ENCODE peak calls at places on chromosomes 6 and 20, in eight cellular contexts. S is heart right ventricle, T is GM12865, Y is MM.1S, D is MCF 10A, E is adrenal gland, U is GM20000, G is fibroblast of pulmonary artery. P is an unnamed sample.

GRCh38 chr20:48846516-48847492 is 19.0 kb upstream of the PREX1 start:
- DNase-seq in S (peak), T (peak), Y (no peak), D (no peak), E (no peak), U (peak), G (peak), P (peak)

GRCh38 chr20:59850018-59850641 is 83.3 kb downstream of the SYCP2 start:
- DNase-seq in S (no peak), T (peak), Y (peak), D (peak), E (no peak), U (no peak), G (peak), P (no peak)

GRCh38 chr20:10665027-10665561 is 8.7 kb downstream of the JAG1 start:
- DNase-seq in S (no peak), T (no peak), Y (no peak), D (peak), E (peak), U (no peak), G (peak), P (no peak)

GRCh38 chr6:31070711-31071197 is 41.6 kb downstream of the C6orf15 start:
- DNase-seq in S (peak), T (peak), Y (no peak), D (peak), E (no peak), U (peak), G (peak), P (peak)

GRCh38 chr6:45715508-45715803 is 300.2 kb downstream of the CLIC5 start:
- DNase-seq in S (no peak), T (no peak), Y (no peak), D (no peak), E (no peak), U (no peak), G (no peak), P (no peak)

GRCh38 chr6:134199848-134200606 is 117.9 kb downstream of the SGK1 start:
- DNase-seq in S (no peak), T (peak), Y (no peak), D (no peak), E (no peak), U (peak), G (no peak), P (no peak)

GRCh38 chr6:11094411-11094851 is 797 bp downstream of the SMIM13 start:
- DNase-seq in S (peak), T (peak), Y (peak), D (peak), E (peak), U (peak), G (peak), P (peak)

GRCh38 chr20:22796465-22797077 is 212.2 kb upstream of the FOXA2 start:
- DNase-seq in S (no peak), T (no peak), Y (no peak), D (no peak), E (no peak), U (no peak), G (peak), P (no peak)

GRCh38 chr6:11918739-11919605 is 93.1 kb upstream of the HIVEP1 start:
- DNase-seq in S (no peak), T (no peak), Y (no peak), D (no peak), E (no peak), U (no peak), G (no peak), P (no peak)

GRCh38 chr20:3812975-3813599 is 7.3 kb upstream of the AP5S1 start:
- DNase-seq in S (no peak), T (no peak), Y (no peak), D (no peak), E (no peak), U (no peak), G (no peak), P (no peak)

GRCh38 chr6:16737389-16737788 is 23.9 kb downstream of the ATXN1 start:
- DNase-seq in S (no peak), T (no peak), Y (no peak), D (no peak), E (no peak), U (no peak), G (peak), P (no peak)

GRCh38 chr6:31585531-31585930 is 546 bp upstream of the LST1 start:
- DNase-seq in S (no peak), T (peak), Y (peak), D (peak), E (no peak), U (peak), G (no peak), P (no peak)

GRCh38 chr20:62378215-62378614 is 8.7 kb upstream of the RPS21 start:
- DNase-seq in S (no peak), T (no peak), Y (no peak), D (peak), E (no peak), U (no peak), G (no peak), P (no peak)

GRCh38 chr6:20985821-20986220 is 451.6 kb downstream of the CDKAL1 start:
- DNase-seq in S (no peak), T (no peak), Y (no peak), D (no peak), E (no peak), U (no peak), G (no peak), P (no peak)

GRCh38 chr20:44495802-44496481 is 20.3 kb downstream of the TTPAL start:
- DNase-seq in S (no peak), T (peak), Y (no peak), D (peak), E (no peak), U (no peak), G (peak), P (no peak)

GRCh38 chr6:17505062-17505476 is 95.0 kb upstream of the FAM8A1 start:
- DNase-seq in S (no peak), T (peak), Y (no peak), D (peak), E (no peak), U (no peak), G (peak), P (no peak)

GRCh38 chr6:163327165-163327880 is 87.2 kb upstream of the QKI start:
- DNase-seq in S (no peak), T (no peak), Y (no peak), D (no peak), E (no peak), U (no peak), G (no peak), P (no peak)

GRCh38 chr6:41731561-41732086 is 3.8 kb downstream of the TFEB start:
- DNase-seq in S (no peak), T (no peak), Y (no peak), D (peak), E (no peak), U (no peak), G (no peak), P (no peak)

GRCh38 chr20:21515300-21516179 is 1.7 kb upstream of the NKX2-2 start:
- DNase-seq in S (no peak), T (no peak), Y (no peak), D (no peak), E (no peak), U (peak), G (no peak), P (no peak)

GRCh38 chr6:20399518-20399917 is 2.2 kb upstream of the E2F3 start:
- DNase-seq in S (no peak), T (no peak), Y (no peak), D (no peak), E (no peak), U (no peak), G (no peak), P (no peak)

GRCh38 chr6:154830771-154831170 is 97.6 kb downstream of the SCAF8 start:
- DNase-seq in S (no peak), T (no peak), Y (no peak), D (no peak), E (no peak), U (no peak), G (no peak), P (no peak)

GRCh38 chr6:159941286-159942113 is 27.4 kb upstream of the IGF2R start:
- DNase-seq in S (no peak), T (peak), Y (peak), D (peak), E (peak), U (peak), G (peak), P (no peak)

GRCh38 chr6:170269151-170269872 is 21.6 kb downstream of the DLL1 start:
- DNase-seq in S (no peak), T (no peak), Y (no peak), D (no peak), E (no peak), U (no peak), G (no peak), P (peak)

GRCh38 chr6:21228411-21228810 is 365.1 kb upstream of the SOX4 start:
- DNase-seq in S (no peak), T (no peak), Y (no peak), D (no peak), E (no peak), U (no peak), G (no peak), P (no peak)

GRCh38 chr6:11876934-11877433 is 98.4 kb upstream of the ADTRP start:
- DNase-seq in S (no peak), T (peak), Y (peak), D (no peak), E (no peak), U (peak), G (no peak), P (no peak)

GRCh38 chr6:44219053-44219814 is 2.5 kb downstream of the MYMX start:
- DNase-seq in S (peak), T (peak), Y (peak), D (no peak), E (peak), U (peak), G (peak), P (peak)

GRCh38 chr6:217048-217659 is 75.1 kb upstream of the DUSP22 start:
- DNase-seq in S (no peak), T (peak), Y (peak), D (peak), E (no peak), U (no peak), G (no peak), P (peak)

GRCh38 chr20:2402271-2402980 is 21.7 kb downstream of the TGM6 start:
- DNase-seq in S (no peak), T (peak), Y (no peak), D (peak), E (no peak), U (no peak), G (peak), P (no peak)
- TF ChIP-seq CTCF in S (no peak), T (no peak), Y (peak), D (peak), E (no peak), U (no peak), G (peak), P (peak)

GRCh38 chr6:157248264-157248663 is 75.1 kb downstream of the TMEM242 start:
- DNase-seq in S (no peak), T (no peak), Y (no peak), D (no peak), E (no peak), U (no peak), G (no peak), P (no peak)
- TF ChIP-seq CTCF in S (no peak), T (no peak), Y (no peak), D (no peak), E (no peak), U (no peak), G (no peak), P (no peak)

DNA sequence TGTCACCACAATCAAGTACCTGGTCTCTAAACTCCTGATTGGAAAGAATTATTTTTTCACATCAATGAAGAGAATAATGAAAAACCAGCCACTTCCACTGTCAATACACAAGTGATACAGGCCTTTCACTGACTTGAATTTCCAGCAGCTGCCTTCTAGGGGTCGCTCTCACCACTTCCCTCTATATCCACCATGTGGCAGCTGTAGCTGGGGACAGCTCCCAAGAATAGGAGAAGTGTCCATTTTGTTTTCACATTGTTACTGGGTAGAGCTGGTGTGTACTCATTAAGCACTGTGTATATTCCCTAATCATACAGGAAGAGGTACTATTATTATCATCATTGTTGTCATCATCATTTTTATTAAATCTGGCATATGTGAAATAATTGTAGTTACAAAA is 438.4 kb upstream of the SPTLC3 start:
- DNase-seq in S (no peak), T (no peak), Y (peak), D (peak), E (no peak), U (no peak), G (no peak), P (peak)
- TF ChIP-seq CTCF in S (no peak), T (no peak), Y (peak), D (no peak), E (no peak), U (peak), G (no peak), P (peak)

GRCh38 chr6:161256390-161256789 is 17.5 kb downstream of the AGPAT4 start:
- DNase-seq in S (no peak), T (no peak), Y (no peak), D (no peak), E (no peak), U (no peak), G (no peak), P (no peak)

GRCh38 chr6:161254126-161254753 is 19.6 kb downstream of the AGPAT4 start:
- DNase-seq in S (no peak), T (no peak), Y (no peak), D (no peak), E (no peak), U (no peak), G (peak), P (no peak)

GRCh38 chr6:161255518-161255917 is 18.3 kb downstream of the AGPAT4 start:
- DNase-seq in S (no peak), T (no peak), Y (no peak), D (no peak), E (no peak), U (no peak), G (no peak), P (no peak)

GRCh38 chr6:161257778-161258457 is 15.9 kb downstream of the AGPAT4 start:
- DNase-seq in S (peak), T (no peak), Y (no peak), D (peak), E (no peak), U (no peak), G (peak), P (no peak)

GRCh38 chr6:161254754-161255253 is 19.1 kb downstream of the AGPAT4 start:
- DNase-seq in S (no peak), T (no peak), Y (no peak), D (no peak), E (no peak), U (no peak), G (peak), P (no peak)
- TF ChIP-seq CTCF in S (no peak), T (no peak), Y (no peak), D (no peak), E (no peak), U (no peak), G (no peak), P (no peak)

DNA sequence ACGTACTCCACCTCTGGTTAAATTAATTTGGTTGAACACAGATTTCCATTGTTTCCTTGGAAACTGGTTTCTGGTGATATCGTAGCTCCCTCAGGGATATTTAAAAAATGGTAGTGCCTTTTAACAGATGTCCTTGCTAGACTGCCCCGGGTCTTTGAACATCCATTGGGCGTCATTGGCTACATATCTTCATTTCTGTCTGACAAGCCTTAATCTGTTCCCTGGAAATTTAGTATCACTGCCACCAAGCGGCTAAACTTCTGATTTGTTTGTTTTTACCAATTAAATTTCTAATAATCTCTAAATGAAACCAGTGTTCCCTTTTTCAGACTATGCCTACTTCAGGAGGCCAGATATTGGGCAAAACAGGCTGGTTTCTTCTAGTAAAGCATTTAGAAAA is 249.3 kb downstream of the ZFAND3 start:
- DNase-seq in S (peak), T (no peak), Y (no peak), D (no peak), E (peak), U (no peak), G (no peak), P (no peak)
- TF ChIP-seq CTCF in S (no peak), T (no peak), Y (no peak), D (peak), E (peak), U (no peak), G (no peak), P (no peak)

GRCh38 chr6:72522735-72523141 is 99.1 kb upstream of the KCNQ5 start:
- DNase-seq in S (no peak), T (peak), Y (no peak), D (peak), E (no peak), U (peak), G (no peak), P (peak)
- TF ChIP-seq CTCF in S (no peak), T (peak), Y (no peak), D (no peak), E (no peak), U (no peak), G (no peak), P (peak)